ENCODE peak calls at places on chromosomes 16 and 17, in seven cellular contexts. U is Ammon's horn; I is effector CD4-positive, alpha-beta T cell; R is Caki2; D is hypothalamus; A is pons; E is HTR-8/SVneo. B is an unnamed sample.
A peak's percentile ranks its signal among the peaks of the same experiment; 100 is the strongest.

GRCh38 chr16:69329369-69330285 is 761 bp downstream of the PDF start:
- DNase-seq in U (no peak), I (no peak), R (no peak), D (no peak), A (no peak), E (peak; percentile 30), B (peak; percentile 48)

GRCh38 chr17:19292377-19292711 is 55.2 kb downstream of the EPN2 start:
- DNase-seq in U (peak; percentile 3), I (no peak), R (no peak), D (no peak), A (no peak), E (no peak), B (no peak)

GRCh38 chr17:29726721-29727252 is 104.1 kb upstream of the CORO6 start:
- DNase-seq in U (no peak), I (peak; percentile 6), R (no peak), D (no peak), A (no peak), E (peak; percentile 31), B (peak; percentile 67)

GRCh38 chr17:75181608-75182318 is 996 bp downstream of the SUMO2 start:
- DNase-seq in U (no peak), I (peak; percentile 33), R (no peak), D (no peak), A (peak; percentile 16), E (no peak), B (peak; percentile 12)

GRCh38 chr17:795276-795675 is 13.1 kb downstream of the MRM3 start:
- DNase-seq in U (no peak), I (no peak), R (no peak), D (no peak), A (no peak), E (no peak), B (no peak)

GRCh38 chr16:66382171-66382965 is 15.9 kb downstream of the CDH5 start:
- DNase-seq in U (no peak), I (no peak), R (peak; percentile 65), D (no peak), A (peak; percentile 9), E (peak; percentile 83), B (peak; percentile 99)

GRCh38 chr16:80744856-80745255 is 59.5 kb downstream of the CDYL2 start:
- DNase-seq in U (no peak), I (no peak), R (no peak), D (no peak), A (no peak), E (no peak), B (no peak)

GRCh38 chr17:50580636-50581035 is 20.1 kb downstream of the CACNA1G start:
- DNase-seq in U (no peak), I (no peak), R (no peak), D (no peak), A (no peak), E (no peak), B (no peak)

GRCh38 chr17:74574489-74575142 is 7.3 kb upstream of the CD300H start:
- DNase-seq in U (no peak), I (no peak), R (no peak), D (no peak), A (no peak), E (no peak), B (no peak)

GRCh38 chr16:56327929-56328258 is 97.5 kb downstream of the AMFR start:
- DNase-seq in U (no peak), I (no peak), R (no peak), D (no peak), A (no peak), E (no peak), B (no peak)

B was measured in kidney tubule cell.